ENCODE peak calls at places on chromosomes 11 and 22, in seven cellular contexts. One of them, this sample, is unnamed.

GRCh38 chr11:15816270-15816871 is 540.0 kb downstream of the SOX6 start:
- DNase-seq in breast epithelium: no peak
- DNase-seq in GM23338: no peak
- DNase-seq in stomach: no peak
- DNase-seq in GM12891: no peak
- DNase-seq in HCT116: no peak
- DNase-seq in endothelial cell of umbilical vein: peak; percentile 24
- DNase-seq in this sample: no peak

GRCh38 chr22:43923631-43924548 is at the start of gene PNPLA3:
- DNase-seq in breast epithelium: peak; percentile 81
- DNase-seq in GM23338: peak; percentile 98
- DNase-seq in stomach: peak; percentile 90
- DNase-seq in GM12891: peak; percentile 85
- DNase-seq in HCT116: peak; percentile 57
- DNase-seq in endothelial cell of umbilical vein: peak; percentile 88
- DNase-seq in this sample: peak; percentile 74

GRCh38 chr11:117479372-117479771 is 151.7 kb downstream of the CEP164 start:
- DNase-seq in breast epithelium: no peak
- DNase-seq in GM23338: peak; percentile 46
- DNase-seq in stomach: no peak
- DNase-seq in GM12891: peak; percentile 52
- DNase-seq in HCT116: peak; percentile 10
- DNase-seq in endothelial cell of umbilical vein: no peak
- DNase-seq in this sample: peak; percentile 64

GRCh38 chr11:35111171-35112055 is 27.6 kb upstream of the CD44 start:
- DNase-seq in breast epithelium: no peak
- DNase-seq in GM23338: no peak
- DNase-seq in stomach: no peak
- DNase-seq in GM12891: no peak
- DNase-seq in HCT116: no peak
- DNase-seq in endothelial cell of umbilical vein: peak; percentile 47
- DNase-seq in this sample: no peak

GRCh38 chr11:18774801-18775200 is 16.8 kb downstream of the PTPN5 start:
- DNase-seq in breast epithelium: no peak
- DNase-seq in GM23338: no peak
- DNase-seq in stomach: no peak
- DNase-seq in GM12891: no peak
- DNase-seq in HCT116: no peak
- DNase-seq in endothelial cell of umbilical vein: no peak
- DNase-seq in this sample: no peak

GRCh38 chr11:112058103-112058502 is 15.7 kb downstream of the PIH1D2 start:
- DNase-seq in breast epithelium: no peak
- DNase-seq in GM23338: no peak
- DNase-seq in stomach: no peak
- DNase-seq in GM12891: no peak
- DNase-seq in HCT116: no peak
- DNase-seq in endothelial cell of umbilical vein: peak; percentile 47
- DNase-seq in this sample: no peak

GRCh38 chr11:8934735-8935478 is 2.2 kb upstream of the C11orf16 start:
- DNase-seq in breast epithelium: no peak
- DNase-seq in GM23338: peak; percentile 38
- DNase-seq in stomach: no peak
- DNase-seq in GM12891: no peak
- DNase-seq in HCT116: peak; percentile 53
- DNase-seq in endothelial cell of umbilical vein: no peak
- DNase-seq in this sample: no peak

GRCh38 chr11:61803889-61804647 is 11.4 kb downstream of the FEN1 start:
- DNase-seq in breast epithelium: no peak
- DNase-seq in GM23338: no peak
- DNase-seq in stomach: no peak
- DNase-seq in GM12891: no peak
- DNase-seq in HCT116: no peak
- DNase-seq in endothelial cell of umbilical vein: no peak
- DNase-seq in this sample: no peak

GRCh38 chr22:46318576-46318975 is 16.9 kb upstream of the TRMU start:
- DNase-seq in breast epithelium: no peak
- DNase-seq in GM23338: no peak
- DNase-seq in stomach: no peak
- DNase-seq in GM12891: no peak
- DNase-seq in HCT116: no peak
- DNase-seq in endothelial cell of umbilical vein: no peak
- DNase-seq in this sample: no peak

GRCh38 chr22:31217890-31218287 is 5.8 kb downstream of the LIMK2 start:
- DNase-seq in breast epithelium: no peak
- DNase-seq in GM23338: no peak
- DNase-seq in stomach: no peak
- DNase-seq in GM12891: no peak
- DNase-seq in HCT116: no peak
- DNase-seq in endothelial cell of umbilical vein: no peak
- DNase-seq in this sample: no peak

GRCh38 chr11:130449996-130450419 is 1.6 kb downstream of the ADAMTS15 start:
- DNase-seq in breast epithelium: peak; percentile 86
- DNase-seq in GM23338: peak; percentile 98
- DNase-seq in stomach: peak; percentile 79
- DNase-seq in GM12891: no peak
- DNase-seq in HCT116: no peak
- DNase-seq in endothelial cell of umbilical vein: no peak
- DNase-seq in this sample: no peak

GRCh38 chr11:29773656-29774264 is 243.1 kb downstream of the KCNA4 start:
- DNase-seq in breast epithelium: no peak
- DNase-seq in GM23338: no peak
- DNase-seq in stomach: no peak
- DNase-seq in GM12891: no peak
- DNase-seq in HCT116: no peak
- DNase-seq in endothelial cell of umbilical vein: no peak
- DNase-seq in this sample: no peak

GRCh38 chr22:24523873-24524272 is 28.7 kb downstream of the UPB1 start:
- DNase-seq in breast epithelium: no peak
- DNase-seq in GM23338: no peak
- DNase-seq in stomach: peak; percentile 32
- DNase-seq in GM12891: no peak
- DNase-seq in HCT116: no peak
- DNase-seq in endothelial cell of umbilical vein: peak; percentile 45
- DNase-seq in this sample: no peak

GRCh38 chr11:71420455-71421241 is 27.5 kb downstream of the DHCR7 start:
- DNase-seq in breast epithelium: no peak
- DNase-seq in GM23338: peak; percentile 88
- DNase-seq in stomach: peak; percentile 68
- DNase-seq in GM12891: no peak
- DNase-seq in HCT116: peak; percentile 56
- DNase-seq in endothelial cell of umbilical vein: peak; percentile 32
- DNase-seq in this sample: no peak

GRCh38 chr11:11789735-11790369 is 51.9 kb upstream of the USP47 start:
- DNase-seq in breast epithelium: no peak
- DNase-seq in GM23338: peak; percentile 45
- DNase-seq in stomach: no peak
- DNase-seq in GM12891: no peak
- DNase-seq in HCT116: no peak
- DNase-seq in endothelial cell of umbilical vein: peak; percentile 16
- DNase-seq in this sample: no peak

GRCh38 chr11:46237248-46238077 is 40.0 kb upstream of the CREB3L1 start:
- DNase-seq in breast epithelium: no peak
- DNase-seq in GM23338: peak; percentile 72
- DNase-seq in stomach: peak; percentile 42
- DNase-seq in GM12891: peak; percentile 48
- DNase-seq in HCT116: peak; percentile 86
- DNase-seq in endothelial cell of umbilical vein: peak; percentile 80
- DNase-seq in this sample: peak; percentile 42

GRCh38 chr11:35529971-35530495 is 4.6 kb upstream of the PAMR1 start:
- DNase-seq in breast epithelium: no peak
- DNase-seq in GM23338: no peak
- DNase-seq in stomach: no peak
- DNase-seq in GM12891: no peak
- DNase-seq in HCT116: no peak
- DNase-seq in endothelial cell of umbilical vein: no peak
- DNase-seq in this sample: no peak

GRCh38 chr11:111088872-111089271 is 156.7 kb upstream of the POU2AF2 start:
- DNase-seq in breast epithelium: no peak
- DNase-seq in GM23338: no peak
- DNase-seq in stomach: no peak
- DNase-seq in GM12891: no peak
- DNase-seq in HCT116: no peak
- DNase-seq in endothelial cell of umbilical vein: no peak
- DNase-seq in this sample: no peak

GRCh38 chr11:45233804-45234170 is 52.4 kb downstream of the SYT13 start:
- DNase-seq in breast epithelium: no peak
- DNase-seq in GM23338: no peak
- DNase-seq in stomach: no peak
- DNase-seq in GM12891: no peak
- DNase-seq in HCT116: no peak
- DNase-seq in endothelial cell of umbilical vein: no peak
- DNase-seq in this sample: no peak

GRCh38 chr11:6603287-6604080 is at the start of the genes ILK and RRP8:
- DNase-seq in breast epithelium: peak; percentile 91
- DNase-seq in GM23338: peak; percentile 96
- DNase-seq in stomach: peak; percentile 94
- DNase-seq in GM12891: peak; percentile 89
- DNase-seq in HCT116: peak; percentile 68
- DNase-seq in endothelial cell of umbilical vein: peak; percentile 93
- DNase-seq in this sample: peak; percentile 93

GRCh38 chr11:15773024-15773423 is 583.3 kb downstream of the SOX6 start:
- DNase-seq in breast epithelium: no peak
- DNase-seq in GM23338: no peak
- DNase-seq in stomach: no peak
- DNase-seq in GM12891: no peak
- DNase-seq in HCT116: no peak
- DNase-seq in endothelial cell of umbilical vein: no peak
- DNase-seq in this sample: no peak

GRCh38 chr11:31968774-31969433 is 122.0 kb upstream of the RCN1 start:
- DNase-seq in breast epithelium: no peak
- DNase-seq in GM23338: no peak
- DNase-seq in stomach: no peak
- DNase-seq in GM12891: no peak
- DNase-seq in HCT116: no peak
- DNase-seq in endothelial cell of umbilical vein: no peak
- DNase-seq in this sample: no peak

GRCh38 chr22:30860176-30861105 is 108.1 kb downstream of the MORC2 start:
- DNase-seq in breast epithelium: peak; percentile 36
- DNase-seq in GM23338: no peak
- DNase-seq in stomach: peak; percentile 17
- DNase-seq in GM12891: peak; percentile 6
- DNase-seq in HCT116: no peak
- DNase-seq in endothelial cell of umbilical vein: no peak
- DNase-seq in this sample: no peak

DNA sequence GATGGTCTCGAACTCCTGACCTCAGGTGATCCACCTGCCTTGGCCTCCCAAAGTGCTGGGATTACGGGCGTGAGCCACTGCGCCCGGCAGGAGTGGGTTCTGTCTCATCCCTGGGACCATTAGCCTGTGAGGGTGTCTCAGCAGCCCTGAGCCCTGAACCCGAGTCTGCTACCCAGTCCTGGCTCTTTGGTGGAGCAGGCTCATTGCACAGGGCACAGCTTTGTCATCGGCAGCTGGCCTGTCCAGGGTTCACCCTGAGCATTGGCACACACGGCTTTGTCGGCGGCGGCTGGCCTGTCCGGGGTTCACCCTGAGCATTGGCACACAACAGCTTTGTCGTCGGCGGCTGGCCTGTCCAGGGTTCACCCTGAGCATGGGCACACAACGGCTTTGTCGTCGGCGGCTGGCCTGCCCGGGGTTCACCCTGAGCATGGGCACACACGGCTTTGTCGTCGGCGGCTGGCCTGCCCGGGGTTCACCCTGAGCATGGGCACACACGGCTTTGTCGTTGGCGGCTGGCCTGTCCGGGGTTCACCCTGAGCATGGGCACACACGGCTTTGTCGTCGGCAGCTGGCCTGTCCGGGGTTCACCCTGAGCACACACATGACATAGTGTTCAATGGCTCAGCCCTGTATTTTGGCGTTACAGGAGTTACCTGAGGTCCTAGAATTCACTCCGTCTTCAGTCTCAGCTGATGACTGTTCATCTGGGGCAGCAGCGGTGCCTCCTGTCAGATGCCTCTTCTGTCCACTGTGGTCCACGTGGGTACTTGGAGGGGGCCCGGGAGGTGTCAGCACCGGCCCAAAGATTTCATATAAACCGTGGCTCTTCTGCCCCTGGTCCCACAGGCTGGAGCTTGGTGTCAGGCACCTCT is 1082.5 kb downstream of the BRD1 start:
- DNase-seq in breast epithelium: peak; percentile 33
- DNase-seq in GM23338: no peak
- DNase-seq in stomach: peak; percentile 8
- DNase-seq in GM12891: no peak
- DNase-seq in HCT116: no peak
- DNase-seq in endothelial cell of umbilical vein: no peak
- DNase-seq in this sample: no peak
- TF ChIP-seq POLR2AphosphoS5 in breast epithelium: no peak
- TF ChIP-seq POLR2AphosphoS5 in GM23338: no peak
- TF ChIP-seq POLR2AphosphoS5 in stomach: no peak
- TF ChIP-seq POLR2AphosphoS5 in GM12891: no peak
- TF ChIP-seq POLR2AphosphoS5 in HCT116: no peak
- TF ChIP-seq POLR2AphosphoS5 in endothelial cell of umbilical vein: no peak
- TF ChIP-seq POLR2AphosphoS5 in this sample: no peak

GRCh38 chr11:65918211-65919150 is at the start of gene C11orf68:
- DNase-seq in breast epithelium: no peak
- DNase-seq in GM23338: peak; percentile 56
- DNase-seq in stomach: peak; percentile 33
- DNase-seq in GM12891: peak; percentile 62
- DNase-seq in HCT116: no peak
- DNase-seq in endothelial cell of umbilical vein: peak; percentile 48
- DNase-seq in this sample: no peak
- TF ChIP-seq POLR2AphosphoS5 in breast epithelium: peak; percentile 12
- TF ChIP-seq POLR2AphosphoS5 in GM23338: peak; percentile 41
- TF ChIP-seq POLR2AphosphoS5 in stomach: peak; percentile 12
- TF ChIP-seq POLR2AphosphoS5 in GM12891: no peak
- TF ChIP-seq POLR2AphosphoS5 in HCT116: peak; percentile 43
- TF ChIP-seq POLR2AphosphoS5 in endothelial cell of umbilical vein: peak; percentile 48
- TF ChIP-seq POLR2AphosphoS5 in this sample: no peak

DNA sequence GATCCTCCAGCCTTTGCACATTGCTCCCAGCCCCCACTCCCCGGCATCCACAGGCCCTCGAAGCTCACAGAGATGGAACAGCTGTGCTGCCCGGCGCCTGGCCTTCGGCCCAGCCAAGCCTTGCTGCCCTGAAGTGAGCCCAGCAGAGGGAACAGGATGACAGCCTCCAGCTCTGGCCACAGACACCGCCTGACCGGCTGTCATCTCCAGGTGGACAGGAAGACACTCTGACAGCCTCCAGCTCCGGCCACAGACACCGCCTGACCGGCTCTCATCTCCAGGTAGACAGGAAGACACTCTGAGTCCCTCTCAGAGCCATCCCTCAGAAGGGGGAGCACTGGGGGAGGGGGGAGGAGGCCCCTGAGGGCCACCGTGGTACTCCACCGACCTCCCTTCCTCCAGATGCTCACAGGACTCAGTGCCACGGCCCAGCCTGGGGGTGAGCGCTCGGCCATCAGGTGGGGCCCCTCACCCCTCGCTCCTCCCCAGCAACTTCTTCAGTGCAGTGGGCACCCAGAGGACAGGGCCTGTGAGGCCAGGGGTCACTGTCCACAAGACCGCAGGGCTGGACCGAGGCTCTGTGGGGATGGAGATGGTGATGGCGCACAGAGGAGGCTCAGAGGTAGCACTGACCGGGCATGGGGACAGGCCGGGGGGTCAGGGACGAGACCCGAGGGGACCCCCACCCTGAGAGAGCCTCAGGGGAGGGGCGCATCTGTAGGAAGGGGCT is 58.5 kb downstream of the BRD1 start:
- DNase-seq in breast epithelium: peak; percentile 49
- DNase-seq in GM23338: no peak
- DNase-seq in stomach: no peak
- DNase-seq in GM12891: no peak
- DNase-seq in HCT116: no peak
- DNase-seq in endothelial cell of umbilical vein: no peak
- DNase-seq in this sample: no peak
- TF ChIP-seq POLR2AphosphoS5 in breast epithelium: no peak
- TF ChIP-seq POLR2AphosphoS5 in GM23338: no peak
- TF ChIP-seq POLR2AphosphoS5 in stomach: no peak
- TF ChIP-seq POLR2AphosphoS5 in GM12891: no peak
- TF ChIP-seq POLR2AphosphoS5 in HCT116: no peak
- TF ChIP-seq POLR2AphosphoS5 in endothelial cell of umbilical vein: no peak
- TF ChIP-seq POLR2AphosphoS5 in this sample: no peak

GRCh38 chr22:26409705-26410376 is 19.2 kb upstream of the ASPHD2 start:
- DNase-seq in breast epithelium: no peak
- DNase-seq in GM23338: no peak
- DNase-seq in stomach: no peak
- DNase-seq in GM12891: no peak
- DNase-seq in HCT116: no peak
- DNase-seq in endothelial cell of umbilical vein: peak; percentile 31
- DNase-seq in this sample: no peak
- TF ChIP-seq POLR2AphosphoS5 in breast epithelium: no peak
- TF ChIP-seq POLR2AphosphoS5 in GM23338: no peak
- TF ChIP-seq POLR2AphosphoS5 in stomach: no peak
- TF ChIP-seq POLR2AphosphoS5 in GM12891: no peak
- TF ChIP-seq POLR2AphosphoS5 in HCT116: no peak
- TF ChIP-seq POLR2AphosphoS5 in endothelial cell of umbilical vein: no peak
- TF ChIP-seq POLR2AphosphoS5 in this sample: no peak